ENCODE peak calls at places on chromosome 1, in six cellular contexts. One of them, this sample, is unnamed.

GRCh38 chr1:221397141-221397540 is 344.7 kb downstream of the DUSP10 start:
- DNase-seq in PC-3: peak; percentile 49
- DNase-seq in lower lobe of right lung: no peak
- DNase-seq in left lung: no peak
- DNase-seq in right atrium auricular region: no peak
- DNase-seq in heart left ventricle: no peak
- DNase-seq in this sample: no peak

GRCh38 chr1:70043806-70044205 is 161.6 kb downstream of the LRRC40 start:
- DNase-seq in PC-3: peak; percentile 60
- DNase-seq in lower lobe of right lung: no peak
- DNase-seq in left lung: no peak
- DNase-seq in right atrium auricular region: no peak
- DNase-seq in heart left ventricle: no peak
- DNase-seq in this sample: no peak

GRCh38 chr1:153679337-153680119 is 1.0 kb downstream of the NPR1 start:
- DNase-seq in PC-3: no peak
- DNase-seq in lower lobe of right lung: peak; percentile 52
- DNase-seq in left lung: no peak
- DNase-seq in right atrium auricular region: no peak
- DNase-seq in heart left ventricle: no peak
- DNase-seq in this sample: no peak

GRCh38 chr1:228512852-228513243 is 25.7 kb downstream of the RNF187 start:
- DNase-seq in PC-3: no peak
- DNase-seq in lower lobe of right lung: no peak
- DNase-seq in left lung: no peak
- DNase-seq in right atrium auricular region: no peak
- DNase-seq in heart left ventricle: no peak
- DNase-seq in this sample: no peak

GRCh38 chr1:182601416-182601786 is 2.8 kb downstream of the RGS16 start:
- DNase-seq in PC-3: peak; percentile 68
- DNase-seq in lower lobe of right lung: peak; percentile 71
- DNase-seq in left lung: peak; percentile 67
- DNase-seq in right atrium auricular region: peak; percentile 72
- DNase-seq in heart left ventricle: peak; percentile 77
- DNase-seq in this sample: peak; percentile 58

GRCh38 chr1:82377201-82377884 is 576.6 kb downstream of the ADGRL2 start:
- DNase-seq in PC-3: peak; percentile 60
- DNase-seq in lower lobe of right lung: no peak
- DNase-seq in left lung: no peak
- DNase-seq in right atrium auricular region: no peak
- DNase-seq in heart left ventricle: no peak
- DNase-seq in this sample: no peak

GRCh38 chr1:14880456-14881316 is 272.9 kb upstream of the TMEM51 start:
- DNase-seq in PC-3: peak; percentile 58
- DNase-seq in lower lobe of right lung: no peak
- DNase-seq in left lung: peak; percentile 33
- DNase-seq in right atrium auricular region: no peak
- DNase-seq in heart left ventricle: no peak
- DNase-seq in this sample: no peak

GRCh38 chr1:58064281-58064680 is 482.2 kb downstream of the OMA1 start:
- DNase-seq in PC-3: no peak
- DNase-seq in lower lobe of right lung: no peak
- DNase-seq in left lung: no peak
- DNase-seq in right atrium auricular region: no peak
- DNase-seq in heart left ventricle: no peak
- DNase-seq in this sample: no peak

GRCh38 chr1:11519629-11520031 is 40.7 kb downstream of the DISP3 start:
- DNase-seq in PC-3: no peak
- DNase-seq in lower lobe of right lung: no peak
- DNase-seq in left lung: peak; percentile 20
- DNase-seq in right atrium auricular region: no peak
- DNase-seq in heart left ventricle: no peak
- DNase-seq in this sample: no peak

GRCh38 chr1:243598433-243598832 is 251.6 kb downstream of the AKT3 start:
- DNase-seq in PC-3: peak; percentile 94
- DNase-seq in lower lobe of right lung: no peak
- DNase-seq in left lung: no peak
- DNase-seq in right atrium auricular region: no peak
- DNase-seq in heart left ventricle: no peak
- DNase-seq in this sample: no peak

GRCh38 chr1:230188826-230189225 is 121.8 kb downstream of the GALNT2 start:
- DNase-seq in PC-3: no peak
- DNase-seq in lower lobe of right lung: no peak
- DNase-seq in left lung: no peak
- DNase-seq in right atrium auricular region: no peak
- DNase-seq in heart left ventricle: no peak
- DNase-seq in this sample: no peak

GRCh38 chr1:220787069-220787614 is 429 bp downstream of the MTARC1 start:
- DNase-seq in PC-3: peak; percentile 84
- DNase-seq in lower lobe of right lung: peak; percentile 73
- DNase-seq in left lung: peak; percentile 70
- DNase-seq in right atrium auricular region: peak; percentile 55
- DNase-seq in heart left ventricle: no peak
- DNase-seq in this sample: no peak

GRCh38 chr1:235938714-235939487 is 72.2 kb upstream of the LYST start:
- DNase-seq in PC-3: no peak
- DNase-seq in lower lobe of right lung: no peak
- DNase-seq in left lung: no peak
- DNase-seq in right atrium auricular region: no peak
- DNase-seq in heart left ventricle: no peak
- DNase-seq in this sample: no peak

GRCh38 chr1:235937123-235937522 is 70.4 kb upstream of the LYST start:
- DNase-seq in PC-3: no peak
- DNase-seq in lower lobe of right lung: no peak
- DNase-seq in left lung: no peak
- DNase-seq in right atrium auricular region: no peak
- DNase-seq in heart left ventricle: no peak
- DNase-seq in this sample: no peak

GRCh38 chr1:235933483-235934116 is 66.9 kb upstream of the LYST start:
- DNase-seq in PC-3: no peak
- DNase-seq in lower lobe of right lung: peak; percentile 63
- DNase-seq in left lung: no peak
- DNase-seq in right atrium auricular region: no peak
- DNase-seq in heart left ventricle: no peak
- DNase-seq in this sample: no peak

GRCh38 chr1:235933017-235933416 is 66.3 kb upstream of the LYST start:
- DNase-seq in PC-3: no peak
- DNase-seq in lower lobe of right lung: no peak
- DNase-seq in left lung: no peak
- DNase-seq in right atrium auricular region: no peak
- DNase-seq in heart left ventricle: no peak
- DNase-seq in this sample: no peak

DNA sequence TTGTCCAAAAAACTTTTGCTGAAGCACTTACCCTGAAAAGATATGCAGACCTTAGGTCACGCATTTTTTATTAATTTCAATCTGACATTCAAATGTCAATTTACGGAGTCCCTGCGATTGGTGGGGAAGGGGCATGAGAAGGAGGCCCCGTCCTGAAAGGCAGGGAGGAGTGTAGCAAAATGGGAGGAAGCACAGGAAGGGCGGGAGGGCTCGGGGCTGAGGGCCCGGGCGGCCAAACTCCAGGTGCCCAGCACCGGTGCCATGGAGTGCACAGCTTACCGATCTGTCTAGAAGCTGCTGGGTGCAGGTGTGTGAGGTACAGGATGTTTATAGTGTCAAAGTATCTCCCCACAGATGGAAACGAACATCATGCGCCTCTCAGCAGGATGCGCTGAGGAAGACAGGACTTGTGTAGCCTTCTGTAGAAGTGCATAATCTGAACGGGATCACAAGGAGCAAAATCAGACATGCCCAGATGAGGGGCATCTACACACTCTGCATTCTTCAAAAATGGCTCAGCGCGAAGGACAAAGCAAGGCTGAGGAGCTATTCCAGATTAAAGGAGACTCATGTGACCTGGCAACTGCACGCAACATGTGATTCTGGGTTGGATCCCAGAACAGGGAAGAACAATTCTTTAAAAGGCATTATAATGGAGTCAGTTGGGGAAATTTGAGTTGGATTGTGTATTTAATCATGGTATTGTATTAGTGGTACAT is 69.0 kb upstream of the LYST start:
- DNase-seq in PC-3: no peak
- DNase-seq in lower lobe of right lung: no peak
- DNase-seq in left lung: no peak
- DNase-seq in right atrium auricular region: no peak
- DNase-seq in heart left ventricle: no peak
- DNase-seq in this sample: no peak
- H3K4me1 ChIP-seq in PC-3: peaks cover 4% of the 10 kb centered on the region
- H3K4me1 ChIP-seq in lower lobe of right lung: peaks cover 66% of the 10 kb centered on the region
- H3K4me1 ChIP-seq in left lung: peaks cover 82% of the 10 kb centered on the region
- H3K4me1 ChIP-seq in right atrium auricular region: peaks cover 18% of the 10 kb centered on the region
- H3K4me1 ChIP-seq in heart left ventricle: peaks cover 72% of the 10 kb centered on the region
- H3K4me1 ChIP-seq in this sample: no peaks in the 10 kb centered on the region

GRCh38 chr1:21623411-21623961 is 45.7 kb downstream of the RAP1GAP start:
- DNase-seq in PC-3: peak; percentile 8
- DNase-seq in lower lobe of right lung: peak; percentile 92
- DNase-seq in left lung: peak; percentile 80
- DNase-seq in right atrium auricular region: no peak
- DNase-seq in heart left ventricle: no peak
- DNase-seq in this sample: peak; percentile 47

GRCh38 chr1:21622466-21623315 is 46.5 kb downstream of the RAP1GAP start:
- DNase-seq in PC-3: peak; percentile 63
- DNase-seq in lower lobe of right lung: peak; percentile 71
- DNase-seq in left lung: no peak
- DNase-seq in right atrium auricular region: no peak
- DNase-seq in heart left ventricle: no peak
- DNase-seq in this sample: no peak

GRCh38 chr1:21626921-21627339 is 42.2 kb downstream of the RAP1GAP start:
- DNase-seq in PC-3: peak; percentile 94
- DNase-seq in lower lobe of right lung: no peak
- DNase-seq in left lung: no peak
- DNase-seq in right atrium auricular region: no peak
- DNase-seq in heart left ventricle: no peak
- DNase-seq in this sample: peak; percentile 29

GRCh38 chr1:21625390-21626190 is 43.6 kb downstream of the RAP1GAP start:
- DNase-seq in PC-3: no peak
- DNase-seq in lower lobe of right lung: no peak
- DNase-seq in left lung: no peak
- DNase-seq in right atrium auricular region: no peak
- DNase-seq in heart left ventricle: no peak
- DNase-seq in this sample: no peak

DNA sequence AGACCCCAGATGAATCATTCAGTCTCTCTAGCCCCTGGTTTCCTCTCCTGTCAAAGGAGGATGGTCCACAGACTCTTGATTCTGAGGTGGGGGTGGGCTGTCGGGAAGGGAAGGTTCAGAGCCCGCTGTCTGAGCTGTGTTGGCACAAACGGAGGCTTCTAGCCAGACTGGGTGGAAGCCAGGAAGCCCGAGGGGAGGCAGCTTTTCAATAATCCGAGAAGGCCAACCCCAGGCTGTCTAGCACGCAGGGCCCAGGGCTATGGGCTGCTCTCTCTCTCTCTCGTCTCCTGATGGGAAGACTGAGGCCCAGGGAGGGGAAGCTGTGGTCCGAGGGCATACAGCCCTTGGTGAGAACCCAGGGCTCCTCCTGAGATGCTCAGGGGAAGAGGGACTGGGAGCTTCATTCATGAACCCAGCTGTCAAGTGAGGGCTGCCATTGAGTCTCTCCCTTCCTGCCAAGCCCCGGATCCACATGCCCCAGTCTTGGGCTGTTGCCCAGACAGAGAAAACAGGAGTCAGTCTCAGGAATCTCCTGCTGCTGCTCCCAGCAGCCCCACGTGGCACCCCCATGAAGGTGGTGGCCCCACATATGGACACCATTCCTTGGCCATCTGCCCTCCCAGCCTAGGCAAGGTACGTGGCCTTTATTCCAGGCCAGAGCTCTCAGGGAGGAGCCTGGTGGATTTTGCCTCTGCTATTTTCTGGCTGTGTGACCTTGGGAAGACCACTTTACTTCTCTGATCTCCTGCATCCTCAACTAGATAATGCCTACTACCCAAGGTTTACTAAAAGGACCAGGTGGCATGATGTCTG is 44.4 kb downstream of the RAP1GAP start:
- DNase-seq in PC-3: no peak
- DNase-seq in lower lobe of right lung: no peak
- DNase-seq in left lung: no peak
- DNase-seq in right atrium auricular region: no peak
- DNase-seq in heart left ventricle: no peak
- DNase-seq in this sample: no peak
- H3K27ac ChIP-seq in PC-3: no peak overlapping the region
- H3K27ac ChIP-seq in lower lobe of right lung: peak overlapping the region; percentile 56
- H3K27ac ChIP-seq in left lung: peak overlapping the region; percentile 33
- H3K27ac ChIP-seq in right atrium auricular region: no peak overlapping the region
- H3K27ac ChIP-seq in heart left ventricle: no peak overlapping the region
- H3K27ac ChIP-seq in this sample: peak overlapping the region; percentile 64

DNA sequence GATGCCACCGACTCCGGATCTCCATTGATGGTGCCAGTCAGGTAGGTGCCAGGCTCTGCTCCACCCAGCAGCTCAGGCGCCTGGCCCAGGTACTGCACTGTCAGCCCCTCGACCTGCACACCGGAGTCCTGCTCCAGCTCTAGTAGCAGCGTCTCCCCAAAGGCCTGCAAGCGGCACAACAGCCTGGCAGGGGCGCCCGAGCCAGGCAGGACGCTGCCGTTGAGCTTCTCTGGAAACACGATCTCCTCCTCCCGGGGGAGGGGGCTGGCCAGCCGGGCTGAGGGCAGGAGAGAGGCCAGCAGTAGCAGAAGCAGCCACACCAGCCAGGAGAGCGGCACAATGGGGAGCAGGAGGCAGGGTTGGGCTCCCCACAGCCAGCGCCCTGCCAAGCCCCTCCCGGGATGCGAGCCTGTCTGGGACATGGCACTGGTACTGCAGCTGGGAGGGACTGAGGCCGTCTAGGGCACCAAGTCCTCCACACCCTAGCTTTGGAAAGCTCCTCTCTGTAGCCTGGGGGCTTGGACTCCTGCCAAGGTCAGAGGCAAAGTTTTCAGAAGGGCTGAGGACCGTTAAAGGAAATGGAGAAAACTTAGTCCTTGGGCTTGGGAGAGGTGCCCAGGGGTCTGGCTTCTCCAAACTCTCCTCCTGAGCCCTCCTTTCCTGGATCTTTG is 513 bp downstream of the ADAMTS4 start:
- DNase-seq in PC-3: peak; percentile 44
- DNase-seq in lower lobe of right lung: no peak
- DNase-seq in left lung: no peak
- DNase-seq in right atrium auricular region: no peak
- DNase-seq in heart left ventricle: peak; percentile 52
- DNase-seq in this sample: peak; percentile 72
- H3K4me1 ChIP-seq in PC-3: peaks cover 24% of the 10 kb centered on the region
- H3K4me1 ChIP-seq in lower lobe of right lung: peaks cover 88% of the 10 kb centered on the region
- H3K4me1 ChIP-seq in left lung: peaks cover 61% of the 10 kb centered on the region
- H3K4me1 ChIP-seq in right atrium auricular region: peaks cover 79% of the 10 kb centered on the region
- H3K4me1 ChIP-seq in heart left ventricle: peaks cover 79% of the 10 kb centered on the region
- H3K4me1 ChIP-seq in this sample: peaks cover 20% of the 10 kb centered on the region

DNA sequence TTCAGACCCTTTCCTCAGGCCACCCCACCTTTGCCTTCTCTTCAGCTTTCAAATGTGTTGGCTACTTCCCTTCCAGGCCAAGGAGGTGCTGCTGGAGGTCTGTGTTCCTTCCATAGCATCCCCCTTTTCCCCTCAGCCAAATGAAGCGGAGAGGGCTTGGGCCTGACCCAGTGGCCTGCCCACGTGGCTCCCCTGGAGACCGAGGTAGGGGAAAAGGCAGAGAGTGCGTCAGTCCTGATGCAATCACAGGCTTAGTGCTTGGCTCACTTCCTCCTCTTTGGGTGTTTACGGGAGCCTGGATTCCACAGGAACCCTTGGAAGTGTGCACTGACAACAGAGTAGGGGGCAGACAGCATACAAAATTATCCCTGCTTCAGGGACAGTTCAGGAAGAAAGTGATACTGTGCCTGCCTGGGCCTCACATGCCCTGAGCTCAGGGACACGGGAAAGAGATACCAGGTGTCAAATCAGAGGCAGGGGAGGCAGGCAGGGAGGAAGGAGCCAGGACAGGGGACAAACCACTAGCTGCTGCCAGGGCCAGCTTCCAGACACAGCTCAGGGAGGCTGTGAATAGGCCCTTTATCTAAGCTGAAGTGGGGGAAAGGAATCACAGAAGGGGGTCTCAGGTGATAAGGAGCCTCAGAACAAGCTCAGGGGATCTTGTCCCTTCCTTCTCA is 16.6 kb upstream of the PTP4A2 start:
- DNase-seq in PC-3: peak; percentile 91
- DNase-seq in lower lobe of right lung: peak; percentile 89
- DNase-seq in left lung: peak; percentile 93
- DNase-seq in right atrium auricular region: peak; percentile 96
- DNase-seq in heart left ventricle: peak; percentile 88
- DNase-seq in this sample: peak; percentile 60
- H3K27ac ChIP-seq in PC-3: peak overlapping the region; percentile 99
- H3K27ac ChIP-seq in lower lobe of right lung: peak overlapping the region; percentile 89
- H3K27ac ChIP-seq in left lung: peak overlapping the region; percentile 86
- H3K27ac ChIP-seq in right atrium auricular region: peak overlapping the region; percentile 92
- H3K27ac ChIP-seq in heart left ventricle: peak overlapping the region; percentile 90
- H3K27ac ChIP-seq in this sample: peak overlapping the region; percentile 99

This sample was measured in breast epithelium.